ENCODE peak calls at places on chromosome 16, in six cellular contexts. J is activated T-helper 9 cell treated with anti-CD3 and anti-CD28 coated beads, Interleukin-2, amount 50 U/mL, for 16 hours; B is NCI-H1092 treated with DMSO at 0.1 percent for 48 hours; G is CD14-positive monocyte; O is GM04503; Y is ACHN. P is an unnamed sample.

GRCh38 chr16:79411805-79412204 is 188.7 kb downstream of the MAF start:
- DNase-seq in J (no peak), G (no peak), Y (no peak), B (no peak), O (no peak), P (no peak)

GRCh38 chr16:69318177-69318910 is 7.2 kb downstream of the VPS4A start:
- DNase-seq in Y (no peak), J (no peak), O (no peak), B (no peak), G (no peak), P (no peak)

GRCh38 chr16:58960034-58960433 is 225.9 kb upstream of the GOT2 start:
- DNase-seq in Y (no peak), J (no peak), O (no peak), G (no peak), B (no peak), P (no peak)

GRCh38 chr16:84640145-84640544 is 8.2 kb upstream of the KLHL36 start:
- DNase-seq in G (no peak), B (no peak), Y (no peak), J (no peak), O (no peak), P (no peak)

GRCh38 chr16:9072806-9073341 is 18.6 kb upstream of the HAPSTR1 start:
- DNase-seq in B (no peak), O (peak), Y (no peak), J (peak), G (no peak), P (peak)

GRCh38 chr16:80656731-80657150 is 115.9 kb downstream of the DYNLRB2 start:
- DNase-seq in J (no peak), O (no peak), B (no peak), Y (no peak), G (no peak), P (no peak)

GRCh38 chr16:84943620-84944019 is 67.7 kb downstream of the ZDHHC7 start:
- DNase-seq in O (no peak), B (no peak), Y (no peak), J (no peak), G (no peak), P (no peak)

GRCh38 chr16:10250137-10250850 is 68.1 kb upstream of the GRIN2A start:
- DNase-seq in O (no peak), Y (no peak), B (no peak), G (no peak), J (no peak), P (no peak)

GRCh38 chr16:57284206-57284951 is at the start of gene PLLP:
- DNase-seq in B (peak), G (no peak), Y (peak), J (peak), O (no peak), P (peak)

GRCh38 chr16:50335198-50335958 is 33.4 kb downstream of the BRD7 start:
- DNase-seq in G (no peak), J (peak), O (no peak), Y (no peak), B (no peak), P (no peak)

GRCh38 chr16:28038401-28038800 is 25.1 kb downstream of the GSG1L start:
- DNase-seq in Y (no peak), G (no peak), O (no peak), B (no peak), J (no peak), P (no peak)

GRCh38 chr16:57530531-57531252 is 5.7 kb downstream of the CCDC102A start:
- DNase-seq in B (no peak), Y (peak), J (no peak), G (no peak), O (no peak), P (no peak)

GRCh38 chr16:2969545-2970521 is 685 bp downstream of the PAQR4 start:
- DNase-seq in Y (peak), B (peak), J (peak), G (peak), O (no peak), P (peak)

GRCh38 chr16:66150691-66151090 is 215.8 kb upstream of the CDH5 start:
- DNase-seq in J (no peak), G (no peak), B (no peak), Y (no peak), O (no peak), P (no peak)

GRCh38 chr16:50709980-50710379 is 16.6 kb downstream of the NOD2 start:
- DNase-seq in O (no peak), Y (no peak), J (no peak), B (no peak), G (no peak), P (no peak)

GRCh38 chr16:89118361-89119061 is 24.9 kb downstream of the ACSF3 start:
- DNase-seq in J (no peak), G (peak), Y (no peak), B (no peak), O (no peak), P (no peak)

GRCh38 chr16:17773698-17774101 is 302.9 kb upstream of the XYLT1 start:
- DNase-seq in G (no peak), Y (no peak), B (no peak), J (no peak), O (no peak), P (no peak)

GRCh38 chr16:31569360-31569717 is 41.6 kb downstream of the AHSP start:
- DNase-seq in O (no peak), J (no peak), Y (no peak), B (peak), G (no peak), P (no peak)

GRCh38 chr16:58684001-58684353 is 593 bp downstream of the SLC38A7 start:
- DNase-seq in G (no peak), J (no peak), O (no peak), Y (peak), B (no peak), P (no peak)

P was measured in NCI-H146.